ENCODE peak calls at places on chromosome 12, in ten cellular contexts. S is CD8-positive, alpha-beta memory T cell; Y is nephron progenitor cell; D is NCI-H2029 treated with DMSO at 0.1 percent for 48 hours; K is frontal cortex; E is naive thymus-derived CD4-positive, alpha-beta T cell; V is astrocyte of the hippocampus; M is iris pigment epithelial cell; A is stimulated activated CD8-positive, alpha-beta memory T cell treated with anti-CD3 and anti-CD28 coated beads, Interleukin-12 subunit alpha, Interleukin-12 subunit beta, amount 100 ng/mL, for 1 hour; T is brain microvascular endothelial cell. X is an unnamed sample.

GRCh38 chr12:88057994-88058718 is 29.0 kb upstream of the C12orf50 start:
- DNase-seq in Y (no peak), S (no peak), K (no peak), A (no peak), D (no peak), E (no peak), V (peak; percentile 2), T (peak; percentile 3), M (no peak), X (no peak)

GRCh38 chr12:12645485-12645884 is 33.8 kb downstream of the CREBL2 start:
- DNase-seq in D (no peak), M (peak; percentile 39), Y (no peak), A (peak; percentile 2), V (no peak), T (peak; percentile 16), E (peak; percentile 68), K (no peak), S (peak; percentile 61), X (no peak)

GRCh38 chr12:6154730-6155459 is 30.4 kb upstream of the VWF start:
- DNase-seq in E (no peak), V (no peak), Y (no peak), D (no peak), T (no peak), M (no peak), K (no peak), A (no peak), S (no peak), X (no peak)

GRCh38 chr12:110704231-110704630 is 15.3 kb upstream of the HVCN1 start:
- DNase-seq in A (no peak), M (no peak), D (no peak), K (no peak), E (no peak), S (no peak), T (no peak), V (no peak), Y (no peak), X (peak; percentile 1)

GRCh38 chr12:54443446-54443845 is 24.4 kb upstream of the ITGA5 start:
- DNase-seq in D (no peak), M (no peak), V (no peak), E (no peak), K (no peak), Y (no peak), S (no peak), T (no peak), A (no peak), X (no peak)

GRCh38 chr12:108134744-108135143 is 5.7 kb downstream of the WSCD2 start:
- DNase-seq in K (no peak), V (no peak), S (no peak), M (no peak), E (no peak), Y (no peak), D (no peak), T (no peak), A (no peak), X (no peak)

GRCh38 chr12:98698603-98699463 is 53.7 kb downstream of the APAF1 start:
- DNase-seq in E (no peak), S (no peak), V (peak; percentile 63), Y (no peak), K (peak; percentile 17), A (no peak), D (peak; percentile 40), T (peak; percentile 48), M (peak; percentile 72), X (no peak)

GRCh38 chr12:125296701-125297100 is 231.5 kb downstream of the AACS start:
- DNase-seq in A (no peak), D (no peak), M (no peak), Y (no peak), V (no peak), K (no peak), T (no peak), S (no peak), E (no peak), X (no peak)

GRCh38 chr12:122867701-122868461 is 28.0 kb downstream of the VPS37B start:
- DNase-seq in V (no peak), Y (no peak), S (no peak), K (peak; percentile 48), A (no peak), D (no peak), E (no peak), M (no peak), T (no peak), X (no peak)

GRCh38 chr12:107992016-107992415 is 137.1 kb upstream of the WSCD2 start:
- DNase-seq in Y (no peak), E (no peak), D (no peak), V (no peak), T (no peak), S (no peak), A (no peak), K (no peak), M (no peak), X (no peak)